ENCODE peak calls at places on chromosomes 13 and 19, in nine cellular contexts. R, U, A, I, N, Z, J, P and T are unnamed samples.

GRCh38 chr19:18096258-18096657 is 1.3 kb upstream of the MAST3 start:
- DNase-seq in U (no peak), Z (no peak), P (no peak), A (no peak), R (no peak), J (no peak), I (no peak), N (no peak), T (no peak)

GRCh38 chr13:29908917-29909755 is 58.7 kb upstream of the UBL3 start:
- DNase-seq in A (no peak), I (no peak), P (no peak), Z (no peak), J (no peak), U (no peak), N (no peak), R (no peak), T (no peak)

GRCh38 chr19:49502866-49503581 is 6.8 kb downstream of the RPS11 start:
- DNase-seq in P (peak), R (peak), U (peak), N (peak), A (peak), Z (peak), I (no peak), J (peak), T (peak)

GRCh38 chr13:50090211-50090610 is 75.0 kb downstream of the KCNRG start:
- DNase-seq in Z (no peak), I (no peak), U (no peak), A (no peak), R (no peak), J (no peak), N (no peak), P (no peak), T (no peak)

GRCh38 chr13:46521921-46522691 is 30.9 kb upstream of the LRCH1 start:
- DNase-seq in Z (no peak), A (no peak), I (no peak), P (no peak), U (no peak), N (no peak), R (no peak), J (no peak), T (no peak)

GRCh38 chr19:49448432-49448786 is 3.2 kb downstream of the PIH1D1 start:
- DNase-seq in P (no peak), J (no peak), A (no peak), N (no peak), R (no peak), Z (no peak), U (no peak), I (no peak), T (no peak)

GRCh38 chr13:112073245-112074138 is 6.5 kb downstream of the SOX1 start:
- DNase-seq in J (no peak), I (no peak), P (no peak), A (no peak), R (no peak), N (no peak), U (no peak), Z (no peak), T (no peak)

GRCh38 chr19:7554990-7555864 is 19.7 kb downstream of the PNPLA6 start:
- DNase-seq in J (no peak), U (no peak), R (no peak), P (no peak), N (no peak), A (no peak), I (no peak), Z (no peak), T (no peak)

GRCh38 chr19:4694211-4694987 is 24.3 kb upstream of the MYDGF start:
- DNase-seq in R (peak), U (no peak), Z (peak), I (no peak), A (peak), P (peak), J (peak), N (peak), T (peak)

GRCh38 chr13:43787998-43788397 is 1.2 kb upstream of the ENOX1 start:
- DNase-seq in I (no peak), R (peak), P (no peak), U (no peak), N (no peak), A (peak), Z (peak), J (peak), T (no peak)

GRCh38 chr19:28406966-28407365 is 806.0 kb downstream of the UQCRFS1 start:
- DNase-seq in Z (no peak), J (no peak), R (no peak), I (no peak), A (no peak), N (no peak), U (no peak), P (no peak), T (no peak)

GRCh38 chr13:43799191-43799590 is 12.4 kb upstream of the ENOX1 start:
- DNase-seq in R (no peak), P (no peak), A (no peak), Z (no peak), J (no peak), N (no peak), I (no peak), U (no peak), T (no peak)

GRCh38 chr13:114151565-114152284 is 19.3 kb upstream of the RASA3 start:
- DNase-seq in Z (no peak), A (peak), N (peak), R (no peak), I (no peak), U (no peak), P (peak), J (peak), T (no peak)

GRCh38 chr13:110869805-110870706 is 44.8 kb downstream of the ANKRD10 start:
- DNase-seq in R (peak), A (peak), Z (peak), J (peak), I (no peak), U (peak), N (peak), P (peak), T (peak)

GRCh38 chr19:8731428-8732169 is 10.2 kb downstream of the OR2Z1 start:
- DNase-seq in N (no peak), I (no peak), U (no peak), R (no peak), A (no peak), P (no peak), J (no peak), Z (no peak), T (no peak)

GRCh38 chr13:80469841-80470378 is 129.0 kb upstream of the SPRY2 start:
- DNase-seq in Z (peak), P (peak), N (peak), I (no peak), R (peak), U (no peak), A (peak), J (peak), T (peak)

GRCh38 chr19:46442808-46443450 is 14.2 kb upstream of the PNMA8C start:
- DNase-seq in A (peak), R (peak), Z (peak), J (peak), N (peak), I (no peak), P (no peak), U (peak), T (no peak)

GRCh38 chr13:21924958-21925357 is 254.1 kb downstream of the FGF9 start:
- DNase-seq in P (no peak), U (no peak), A (no peak), Z (no peak), I (no peak), R (no peak), N (no peak), J (no peak), T (no peak)

GRCh38 chr13:114068723-114069322 is 63.6 kb downstream of the RASA3 start:
- DNase-seq in N (no peak), A (peak), J (peak), Z (peak), P (peak), R (no peak), I (no peak), U (peak), T (peak)

GRCh38 chr13:50129923-50130685 is 114.9 kb downstream of the KCNRG start:
- DNase-seq in Z (peak), U (peak), J (peak), R (no peak), I (no peak), A (peak), P (peak), N (peak), T (no peak)

GRCh38 chr19:34253711-34254551 is 423 bp upstream of the GARRE1 start:
- DNase-seq in J (peak), A (no peak), R (no peak), Z (no peak), I (no peak), N (peak), U (peak), P (peak), T (no peak)

GRCh38 chr19:56118666-56119584 is 2.2 kb downstream of the ZNF787 start:
- DNase-seq in J (no peak), N (no peak), Z (no peak), I (no peak), R (no peak), U (no peak), P (no peak), A (no peak), T (no peak)

GRCh38 chr13:105346141-105346766 is 1189.2 kb downstream of the EFNB2 start:
- DNase-seq in P (no peak), N (no peak), U (no peak), J (peak), I (no peak), A (peak), Z (peak), R (peak), T (peak)

GRCh38 chr19:16366433-16367268 is 42.0 kb downstream of the KLF2 start:
- DNase-seq in J (no peak), U (peak), A (no peak), R (no peak), I (peak), P (no peak), N (no peak), Z (no peak), T (no peak)

GRCh38 chr19:49180659-49181058 is 23.1 kb downstream of the TRPM4 start:
- DNase-seq in U (no peak), N (no peak), P (no peak), I (no peak), J (no peak), A (no peak), R (no peak), Z (no peak), T (no peak)

GRCh38 chr13:49784886-49785570 is 7.5 kb downstream of the KPNA3 start:
- DNase-seq in U (no peak), P (no peak), Z (no peak), I (no peak), R (no peak), A (no peak), N (no peak), J (peak), T (no peak)

GRCh38 chr19:4224470-4224869 is 4.9 kb upstream of the EBI3 start:
- DNase-seq in Z (no peak), U (no peak), N (no peak), J (no peak), P (no peak), A (no peak), I (no peak), R (no peak), T (no peak)

GRCh38 chr13:89066868-89067466 is 1395.8 kb downstream of the SLITRK5 start:
- DNase-seq in I (no peak), P (peak), A (peak), N (no peak), J (peak), R (no peak), U (no peak), Z (peak), T (peak)

GRCh38 chr19:29724102-29724641 is 9.1 kb upstream of the C19orf12 start:
- DNase-seq in I (no peak), J (peak), R (no peak), Z (peak), U (no peak), N (no peak), P (no peak), A (peak), T (no peak)

DNA sequence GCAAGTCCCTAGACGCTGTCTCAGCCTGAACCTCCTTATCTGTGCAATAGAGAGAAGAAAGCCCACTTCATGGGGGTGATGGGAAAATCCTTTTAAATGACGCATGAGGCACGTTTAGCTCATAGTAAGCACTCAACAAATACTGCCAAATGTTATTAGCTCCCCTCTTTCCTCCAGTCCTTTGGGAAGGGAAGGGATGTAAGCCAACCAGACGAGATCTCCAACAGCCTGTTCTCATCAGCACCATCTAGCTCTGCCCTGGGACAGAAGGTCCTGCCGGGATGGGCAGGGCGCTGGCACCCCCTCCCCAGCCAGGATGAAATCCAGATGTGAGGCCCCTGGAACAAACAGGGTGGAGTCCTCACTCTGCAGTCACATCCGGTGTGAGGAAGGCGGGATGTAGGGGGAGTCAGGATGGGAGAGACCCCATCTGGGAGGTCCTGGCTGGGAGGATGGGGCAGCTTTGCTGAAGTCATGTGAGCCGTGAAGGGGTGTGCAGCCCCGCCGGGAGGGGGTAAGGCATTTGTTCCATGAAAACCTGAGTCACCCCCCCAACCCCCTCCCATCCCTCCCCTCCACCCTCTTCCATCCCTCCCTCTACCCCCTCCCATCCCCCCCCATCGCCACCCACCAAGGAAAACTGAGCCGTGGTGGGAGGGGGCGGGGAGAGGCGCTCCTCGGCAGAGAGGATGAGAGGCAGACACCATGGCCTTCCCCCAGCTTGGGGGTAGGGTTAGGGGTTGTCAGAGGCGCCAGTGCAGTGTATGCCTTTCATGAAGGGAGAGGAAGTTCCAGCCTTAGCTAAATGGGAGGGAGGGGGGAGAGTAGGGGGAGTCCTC is 4.5 kb downstream of the S1PR2 start:
- DNase-seq in N (peak), I (no peak), R (peak), U (peak), J (peak), Z (peak), A (peak), P (peak), T (peak)
- H3K4me3 ChIP-seq in N (no peak), I (no peak), R (no peak), U (peak), J (no peak), Z (peak), A (peak), P (no peak), T (no peak)

DNA sequence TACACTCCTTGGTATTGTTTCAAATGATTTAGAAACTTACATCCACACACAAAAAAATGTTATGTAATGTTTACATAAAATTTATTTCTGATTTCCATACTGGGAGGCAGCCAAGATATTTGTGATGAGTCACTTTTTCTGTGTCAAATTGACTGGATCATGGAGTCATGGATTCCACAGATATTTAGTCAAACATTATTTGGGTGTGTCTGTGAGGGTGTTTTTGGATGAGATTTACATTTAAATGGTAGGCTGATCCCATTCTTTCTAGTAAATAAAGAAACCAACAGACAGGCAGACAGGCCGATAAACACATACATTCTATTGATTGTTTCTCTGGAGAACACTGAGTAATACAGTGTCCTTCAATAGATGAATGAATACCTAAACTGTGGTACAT is 562.8 kb downstream of the SLITRK6 start:
- DNase-seq in R (peak), N (no peak), J (peak), A (peak), I (no peak), Z (peak), U (no peak), P (no peak), T (peak)
- H3K4me3 ChIP-seq in R (no peak), N (no peak), J (no peak), A (no peak), I (no peak), Z (no peak), U (no peak), P (no peak), T (no peak)

DNA sequence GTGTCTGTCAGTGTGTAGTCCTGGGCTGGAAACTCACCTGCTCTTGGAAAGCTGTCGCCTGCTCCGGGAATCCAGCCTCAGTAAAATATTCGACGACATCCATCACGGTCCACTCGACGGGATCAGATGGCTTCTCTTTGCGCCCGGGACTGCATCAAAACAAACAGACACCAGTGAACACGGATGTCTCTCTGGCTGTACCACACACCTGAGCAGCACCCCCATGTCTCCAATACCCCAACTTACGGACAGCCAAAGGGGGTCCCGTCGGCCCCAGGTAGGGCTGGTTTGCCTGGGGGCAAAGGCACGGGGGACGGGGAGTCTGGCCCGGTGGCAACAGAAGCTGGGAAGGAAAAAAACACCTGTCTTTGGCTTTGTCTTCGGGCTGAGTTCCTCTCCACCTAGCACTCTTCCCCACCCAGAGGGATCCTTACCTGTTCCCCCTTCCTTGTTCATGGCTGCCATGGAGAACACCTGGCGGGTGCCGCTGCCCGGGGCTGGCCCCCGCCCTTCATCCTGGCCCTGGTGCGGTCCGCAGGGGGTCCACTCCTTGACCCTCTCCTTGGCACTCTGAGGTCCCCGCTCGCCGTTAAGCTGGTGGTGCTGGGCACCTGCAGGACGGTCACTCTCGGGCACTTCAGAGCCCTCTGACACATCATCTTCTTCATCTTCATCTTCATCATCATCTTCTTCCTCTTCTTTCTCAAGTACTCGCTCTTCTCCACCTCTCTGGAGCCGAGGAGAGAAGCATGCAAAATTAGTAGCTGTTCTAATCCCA is 1.7 kb downstream of the SAMD1 start:
- DNase-seq in U (no peak), I (no peak), A (no peak), P (no peak), J (no peak), N (no peak), Z (no peak), R (no peak), T (no peak)
- H3K4me3 ChIP-seq in U (no peak), I (peak), A (peak), P (peak), J (peak), N (peak), Z (peak), R (peak), T (peak)

DNA sequence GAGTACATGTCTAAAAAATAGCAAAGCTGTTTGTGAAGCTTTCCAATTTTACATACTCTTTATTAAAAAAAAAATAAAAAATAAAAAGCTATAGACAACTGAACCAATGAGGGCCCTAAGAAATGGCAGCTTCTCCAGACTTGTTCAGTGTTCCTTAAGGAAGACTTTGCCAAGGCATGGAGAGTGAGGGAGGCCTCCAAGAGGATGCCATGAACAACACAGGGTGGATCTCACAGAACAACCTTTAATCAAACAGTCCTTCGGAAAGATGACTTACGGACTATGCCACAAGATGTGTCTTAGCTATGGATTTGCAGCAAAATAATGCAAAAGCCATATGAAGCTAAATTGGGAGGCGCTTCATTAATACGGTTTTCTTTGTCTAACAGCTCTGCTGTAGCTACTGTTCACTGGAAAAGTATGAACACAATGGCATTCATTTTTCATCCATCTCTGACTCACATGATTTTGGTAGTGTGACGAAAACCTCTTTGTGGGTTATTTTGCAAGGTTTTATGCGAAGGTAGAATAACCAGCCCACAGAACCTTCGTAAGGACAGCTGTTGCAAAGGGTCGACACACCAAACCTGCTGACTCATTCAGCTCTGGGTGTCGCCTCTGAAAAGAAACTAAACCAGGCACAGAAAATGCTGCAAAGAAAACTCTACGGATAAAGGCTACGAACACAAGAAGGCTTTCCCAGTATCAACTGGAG is 27.7 kb downstream of the EFNB2 start:
- DNase-seq in N (no peak), I (no peak), J (peak), A (peak), P (no peak), U (no peak), Z (peak), R (peak), T (peak)
- H3K4me3 ChIP-seq in N (peak), I (no peak), J (no peak), A (peak), P (no peak), U (no peak), Z (peak), R (no peak), T (peak)

GRCh38 chr19:44951179-44952159 is 3.7 kb upstream of the CLPTM1 start:
- DNase-seq in P (peak), J (peak), R (peak), N (peak), A (peak), I (no peak), Z (peak), U (peak), T (peak)
- H3K4me3 ChIP-seq in P (no peak), J (no peak), R (peak), N (no peak), A (no peak), I (no peak), Z (no peak), U (no peak), T (no peak)

GRCh38 chr13:75908137-75908536 is 272.0 kb downstream of the LMO7 start:
- DNase-seq in Z (no peak), U (peak), N (peak), P (no peak), I (no peak), R (no peak), A (peak), J (peak), T (no peak)

GRCh38 chr13:75906315-75906714 is 270.2 kb downstream of the LMO7 start:
- DNase-seq in A (no peak), J (no peak), P (no peak), R (no peak), Z (no peak), N (no peak), U (no peak), I (no peak), T (no peak)

GRCh38 chr13:75913925-75914324 is 277.8 kb downstream of the LMO7 start:
- DNase-seq in N (no peak), A (no peak), R (no peak), U (no peak), I (no peak), P (no peak), J (no peak), Z (no peak), T (no peak)

GRCh38 chr13:75907044-75907443 is 270.9 kb downstream of the LMO7 start:
- DNase-seq in P (no peak), A (no peak), N (no peak), I (no peak), J (no peak), Z (no peak), R (no peak), U (no peak), T (no peak)

GRCh38 chr13:75910591-75910990 is 274.5 kb downstream of the LMO7 start:
- DNase-seq in J (no peak), U (no peak), R (no peak), P (no peak), A (no peak), Z (no peak), N (no peak), I (no peak), T (no peak)
- H3K4me3 ChIP-seq in J (no peak), U (no peak), R (no peak), P (no peak), A (no peak), Z (no peak), N (no peak), I (no peak), T (no peak)